ENCODE peak calls at places on chromosomes 16 and 17, in nine cellular contexts. F is stimulated activated CD4-positive, alpha-beta T cell treated with anti-CD3 and anti-CD28 coated beads, Interleukin-12 subunit alpha, Interleukin-12 subunit beta, amount 100 ng/mL, for 4 hours; I is CD4-positive, alpha-beta T cell; Y is endothelial cell; V is HAP-1; U is activated gamma-delta T cell; C is mammary epithelial cell; J is NCI-H748 treated with DMSO at 0.1 percent for 48 hours; E is T-helper 9 cell. K is an unnamed sample.

GRCh38 chr17:48544356-48545021 is 420 bp downstream of the HOXB2 start:
- DNase-seq in F (no peak), I (no peak), Y (peak; percentile 45), V (peak; percentile 75), U (peak; percentile 39), C (peak; percentile 68), J (peak; percentile 55), E (peak; percentile 50), K (peak; percentile 58)

GRCh38 chr17:74922172-74922571 is 883 bp downstream of the USH1G start:
- DNase-seq in F (no peak), I (no peak), Y (no peak), V (no peak), U (no peak), C (no peak), J (no peak), E (no peak), K (no peak)

GRCh38 chr16:10314317-10314716 is 71.5 kb upstream of the ATF7IP2 start:
- DNase-seq in F (no peak), I (no peak), Y (no peak), V (no peak), U (no peak), C (no peak), J (no peak), E (no peak), K (no peak)

GRCh38 chr17:7834554-7834890 is 505 bp downstream of the KDM6B start:
- DNase-seq in F (no peak), I (no peak), Y (no peak), V (no peak), U (peak; percentile 66), C (peak; percentile 58), J (peak; percentile 50), E (peak; percentile 66), K (peak; percentile 52)

GRCh38 chr16:11242658-11243057 is 13.3 kb downstream of the SOCS1 start:
- DNase-seq in F (no peak), I (no peak), Y (no peak), V (no peak), U (no peak), C (no peak), J (no peak), E (no peak), K (no peak)

GRCh38 chr17:65297916-65298315 is 160.7 kb downstream of the RGS9 start:
- DNase-seq in F (no peak), I (no peak), Y (no peak), V (no peak), U (no peak), C (no peak), J (no peak), E (no peak), K (no peak)

GRCh38 chr17:19344311-19345066 is 18.0 kb downstream of the B9D1 start:
- DNase-seq in F (no peak), I (no peak), Y (no peak), V (no peak), U (no peak), C (no peak), J (no peak), E (no peak), K (no peak)

GRCh38 chr17:80751460-80752368 is 207.1 kb downstream of the RPTOR start:
- DNase-seq in F (no peak), I (no peak), Y (no peak), V (no peak), U (no peak), C (peak; percentile 18), J (no peak), E (no peak), K (no peak)

GRCh38 chr17:66843606-66844005 is 8.7 kb downstream of the CACNG5 start:
- DNase-seq in F (no peak), I (no peak), Y (no peak), V (no peak), U (no peak), C (no peak), J (no peak), E (no peak), K (no peak)

GRCh38 chr16:24445216-24445615 is 94.2 kb upstream of the RBBP6 start:
- DNase-seq in F (no peak), I (no peak), Y (no peak), V (no peak), U (no peak), C (no peak), J (no peak), E (no peak), K (no peak)

GRCh38 chr16:81502396-81503060 is 57.9 kb downstream of the CMIP start:
- DNase-seq in F (no peak), I (no peak), Y (no peak), V (peak; percentile 36), U (no peak), C (no peak), J (no peak), E (no peak), K (no peak)

GRCh38 chr17:62869885-62870580 is 61.9 kb upstream of the MARCHF10 start:
- DNase-seq in F (no peak), I (no peak), Y (no peak), V (peak; percentile 81), U (no peak), C (peak; percentile 47), J (peak; percentile 75), E (no peak), K (no peak)

GRCh38 chr17:50547736-50548083 is 736 bp downstream of the SPATA20 start:
- DNase-seq in F (no peak), I (no peak), Y (no peak), V (peak; percentile 43), U (no peak), C (no peak), J (no peak), E (no peak), K (no peak)

GRCh38 chr17:27657620-27658019 is 26.6 kb downstream of the LGALS9 start:
- DNase-seq in F (no peak), I (no peak), Y (peak; percentile 50), V (peak; percentile 26), U (no peak), C (peak; percentile 7), J (no peak), E (no peak), K (no peak)

GRCh38 chr16:15690296-15690695 is 40.3 kb downstream of the NDE1 start:
- DNase-seq in F (no peak), I (no peak), Y (no peak), V (no peak), U (no peak), C (no peak), J (no peak), E (no peak), K (no peak)

GRCh38 chr17:21419299-21420239 is 43.4 kb downstream of the KCNJ12 start:
- DNase-seq in F (no peak), I (peak; percentile 27), Y (no peak), V (no peak), U (no peak), C (no peak), J (no peak), E (no peak), K (no peak)

GRCh38 chr17:20063665-20064648 is 54.8 kb downstream of the SPECC1 start:
- DNase-seq in F (no peak), I (no peak), Y (no peak), V (peak; percentile 57), U (no peak), C (peak; percentile 90), J (no peak), E (no peak), K (no peak)

GRCh38 chr17:39009471-39010085 is 42.4 kb upstream of the FBXO47 start:
- DNase-seq in F (no peak), I (no peak), Y (no peak), V (no peak), U (no peak), C (no peak), J (no peak), E (no peak), K (no peak)

GRCh38 chr16:69910964-69911363 is 40.2 kb upstream of the CLEC18A start:
- DNase-seq in F (no peak), I (no peak), Y (no peak), V (no peak), U (no peak), C (no peak), J (no peak), E (no peak), K (no peak)

GRCh38 chr16:20102521-20102920 is 28.8 kb upstream of the GPR139 start:
- DNase-seq in F (no peak), I (no peak), Y (no peak), V (no peak), U (no peak), C (no peak), J (no peak), E (no peak), K (no peak)

GRCh38 chr17:40322417-40323315 is 13.7 kb downstream of the RARA start:
- DNase-seq in F (peak; percentile 64), I (peak; percentile 76), Y (peak; percentile 71), V (peak; percentile 63), U (peak; percentile 47), C (peak; percentile 68), J (no peak), E (peak; percentile 83), K (peak; percentile 89)

GRCh38 chr16:75044800-75045361 is 46.1 kb downstream of the ZNRF1 start:
- DNase-seq in F (no peak), I (no peak), Y (no peak), V (peak; percentile 52), U (no peak), C (no peak), J (no peak), E (no peak), K (no peak)

GRCh38 chr16:24988137-24988535 is 27.0 kb downstream of the ARHGAP17 start:
- DNase-seq in F (no peak), I (no peak), Y (no peak), V (no peak), U (no peak), C (no peak), J (no peak), E (no peak), K (no peak)

GRCh38 chr17:38405654-38406053 is 22.6 kb upstream of the ARHGAP23 start:
- DNase-seq in F (no peak), I (no peak), Y (no peak), V (no peak), U (no peak), C (no peak), J (no peak), E (no peak), K (no peak)

K was measured in GM13977.